ENCODE peak calls at places on chromosomes 11 and 22, in four cellular contexts. P is immature natural killer cell, T is left ventricle myocardium inferior, O is hepatic stellate cell. J is an unnamed sample.
A peak's percentile ranks its signal among the peaks of the same experiment; 100 is the strongest.

GRCh38 chr11:59186130-59186594 is 14.2 kb downstream of the DTX4 start:
- DNase-seq in P (peak; percentile 53), T (no peak), O (no peak), J (no peak)

GRCh38 chr11:84019576-84020194 is 733.5 kb upstream of the CCDC90B start:
- DNase-seq in P (no peak), T (no peak), O (peak; percentile 3), J (no peak)

GRCh38 chr22:50031189-50032091 is 18.9 kb upstream of the IL17REL start:
- DNase-seq in P (no peak), T (no peak), O (no peak), J (no peak)

GRCh38 chr11:45994421-45995341 is 72.2 kb downstream of the LARGE2 start:
- DNase-seq in P (no peak), T (no peak), O (no peak), J (no peak)

GRCh38 chr11:103829596-103829995 is 206.8 kb upstream of the DDI1 start:
- DNase-seq in P (no peak), T (no peak), O (no peak), J (no peak)

GRCh38 chr11:20126724-20127123 is 33.6 kb downstream of the DBX1 start:
- DNase-seq in P (no peak), T (no peak), O (no peak), J (no peak)

GRCh38 chr11:819129-819931 is 616 bp downstream of the PNPLA2 start:
- DNase-seq in P (peak; percentile 93), T (peak; percentile 95), O (peak; percentile 89), J (peak; percentile 93)

GRCh38 chr11:44978961-44979331 is 28.3 kb upstream of the TP53I11 start:
- DNase-seq in P (no peak), T (no peak), O (no peak), J (no peak)

GRCh38 chr11:119518746-119519382 is 95.9 kb upstream of the THY1 start:
- DNase-seq in P (no peak), T (no peak), O (no peak), J (peak; percentile 42)